ENCODE peak calls at places on chromosomes 3 and 15, in nine cellular contexts. R, L, H, N, P, J, S, V and W are unnamed samples.

GRCh38 chr3:30671527-30672286 is 65.3 kb downstream of the TGFBR2 start:
- DNase-seq in J (no peak), R (no peak), H (no peak), P (no peak), V (no peak), S (no peak), N (no peak), L (no peak), W (no peak)

GRCh38 chr15:45105586-45105985 is 8.4 kb downstream of the DUOX2 start:
- DNase-seq in N (no peak), P (no peak), H (no peak), S (no peak), L (no peak), R (no peak), J (no peak), V (no peak), W (no peak)

GRCh38 chr3:121165397-121165837 is 257.4 kb downstream of the STXBP5L start:
- DNase-seq in R (no peak), J (no peak), L (no peak), N (no peak), V (no peak), P (no peak), S (no peak), H (no peak), W (no peak)

GRCh38 chr3:157958471-157958870 is 147.7 kb downstream of the SHOX2 start:
- DNase-seq in H (no peak), V (no peak), P (no peak), L (no peak), N (no peak), R (no peak), S (no peak), J (peak; percentile 3), W (no peak)

GRCh38 chr15:58743161-58743502 is 6.4 kb downstream of the ADAM10 start:
- DNase-seq in N (no peak), V (no peak), P (no peak), J (no peak), H (no peak), L (no peak), S (no peak), R (no peak), W (no peak)

GRCh38 chr15:82113116-82113715 is 67.4 kb upstream of the MEX3B start:
- DNase-seq in H (no peak), S (no peak), J (no peak), R (no peak), N (no peak), P (no peak), V (no peak), L (no peak), W (no peak)

GRCh38 chr3:32888739-32889138 is 62.7 kb upstream of the CCR4 start:
- DNase-seq in P (no peak), S (no peak), R (no peak), H (no peak), J (no peak), V (no peak), L (no peak), N (no peak), W (no peak)

GRCh38 chr3:139460096-139460495 is 16.2 kb downstream of the RBP2 start:
- DNase-seq in S (no peak), P (no peak), N (no peak), J (no peak), H (no peak), R (no peak), L (no peak), V (no peak), W (no peak)